ENCODE peak calls at places on chromosome 10, in eight cellular contexts. One of them, this sample, is unnamed.
A peak's percentile ranks its signal among the peaks of the same experiment; 100 is the strongest.

GRCh38 chr10:90856964-90857634 is 740 bp downstream of the HTR7 start:
- DNase-seq in gastrocnemius medialis: no peak
- DNase-seq in prostate gland: no peak
- DNase-seq in tibial artery: no peak
- DNase-seq in suprapubic skin: no peak
- DNase-seq in stomach: no peak
- DNase-seq in A549: no peak
- DNase-seq in endodermal cell: no peak
- DNase-seq in this sample: peak; percentile 75

GRCh38 chr10:10208156-10208555 is 809.5 kb upstream of the CELF2 start:
- DNase-seq in gastrocnemius medialis: no peak
- DNase-seq in prostate gland: no peak
- DNase-seq in tibial artery: no peak
- DNase-seq in suprapubic skin: no peak
- DNase-seq in stomach: no peak
- DNase-seq in A549: no peak
- DNase-seq in endodermal cell: no peak
- DNase-seq in this sample: no peak

GRCh38 chr10:117374506-117375359 is 507 bp downstream of the PDZD8 start:
- DNase-seq in gastrocnemius medialis: peak; percentile 11
- DNase-seq in prostate gland: peak; percentile 27
- DNase-seq in tibial artery: peak; percentile 35
- DNase-seq in suprapubic skin: peak; percentile 79
- DNase-seq in stomach: peak; percentile 39
- DNase-seq in A549: peak; percentile 29
- DNase-seq in endodermal cell: peak; percentile 80
- DNase-seq in this sample: peak; percentile 92

GRCh38 chr10:29807407-29807806 is 172.6 kb upstream of the SVIL start:
- DNase-seq in gastrocnemius medialis: no peak
- DNase-seq in prostate gland: no peak
- DNase-seq in tibial artery: no peak
- DNase-seq in suprapubic skin: no peak
- DNase-seq in stomach: no peak
- DNase-seq in A549: peak; percentile 47
- DNase-seq in endodermal cell: no peak
- DNase-seq in this sample: no peak

GRCh38 chr10:84743483-84743882 is 415.1 kb downstream of the CCSER2 start:
- DNase-seq in gastrocnemius medialis: no peak
- DNase-seq in prostate gland: no peak
- DNase-seq in tibial artery: no peak
- DNase-seq in suprapubic skin: no peak
- DNase-seq in stomach: no peak
- DNase-seq in A549: no peak
- DNase-seq in endodermal cell: no peak
- DNase-seq in this sample: no peak

GRCh38 chr10:90398551-90398950 is 459.3 kb downstream of the HTR7 start:
- DNase-seq in gastrocnemius medialis: no peak
- DNase-seq in prostate gland: no peak
- DNase-seq in tibial artery: no peak
- DNase-seq in suprapubic skin: no peak
- DNase-seq in stomach: no peak
- DNase-seq in A549: no peak
- DNase-seq in endodermal cell: no peak
- DNase-seq in this sample: no peak

GRCh38 chr10:88849224-88849623 is 2.4 kb downstream of the ANKRD22 start:
- DNase-seq in gastrocnemius medialis: no peak
- DNase-seq in prostate gland: no peak
- DNase-seq in tibial artery: no peak
- DNase-seq in suprapubic skin: no peak
- DNase-seq in stomach: no peak
- DNase-seq in A549: no peak
- DNase-seq in endodermal cell: no peak
- DNase-seq in this sample: no peak

GRCh38 chr10:77620731-77621130 is 16.9 kb downstream of the KCNMA1 start:
- DNase-seq in gastrocnemius medialis: no peak
- DNase-seq in prostate gland: no peak
- DNase-seq in tibial artery: no peak
- DNase-seq in suprapubic skin: no peak
- DNase-seq in stomach: no peak
- DNase-seq in A549: no peak
- DNase-seq in endodermal cell: no peak
- DNase-seq in this sample: no peak

GRCh38 chr10:109823196-109823595 is 100.1 kb downstream of the XPNPEP1 start:
- DNase-seq in gastrocnemius medialis: no peak
- DNase-seq in prostate gland: no peak
- DNase-seq in tibial artery: no peak
- DNase-seq in suprapubic skin: no peak
- DNase-seq in stomach: no peak
- DNase-seq in A549: no peak
- DNase-seq in endodermal cell: no peak
- DNase-seq in this sample: no peak

GRCh38 chr10:19592276-19592675 is 224.0 kb upstream of the PLXDC2 start:
- DNase-seq in gastrocnemius medialis: no peak
- DNase-seq in prostate gland: no peak
- DNase-seq in tibial artery: no peak
- DNase-seq in suprapubic skin: no peak
- DNase-seq in stomach: no peak
- DNase-seq in A549: no peak
- DNase-seq in endodermal cell: no peak
- DNase-seq in this sample: no peak

GRCh38 chr10:86163522-86164215 is 202.9 kb downstream of the GRID1 start:
- DNase-seq in gastrocnemius medialis: no peak
- DNase-seq in prostate gland: no peak
- DNase-seq in tibial artery: no peak
- DNase-seq in suprapubic skin: peak; percentile 30
- DNase-seq in stomach: no peak
- DNase-seq in A549: no peak
- DNase-seq in endodermal cell: no peak
- DNase-seq in this sample: peak; percentile 63

GRCh38 chr10:110423650-110424049 is 74.1 kb upstream of the DUSP5 start:
- DNase-seq in gastrocnemius medialis: no peak
- DNase-seq in prostate gland: no peak
- DNase-seq in tibial artery: peak; percentile 28
- DNase-seq in suprapubic skin: no peak
- DNase-seq in stomach: no peak
- DNase-seq in A549: no peak
- DNase-seq in endodermal cell: no peak
- DNase-seq in this sample: no peak

GRCh38 chr10:22849077-22849810 is 78.6 kb upstream of the ARMC3 start:
- DNase-seq in gastrocnemius medialis: peak; percentile 58
- DNase-seq in prostate gland: peak; percentile 74
- DNase-seq in tibial artery: peak; percentile 94
- DNase-seq in suprapubic skin: peak; percentile 88
- DNase-seq in stomach: peak; percentile 86
- DNase-seq in A549: no peak
- DNase-seq in endodermal cell: no peak
- DNase-seq in this sample: peak; percentile 81

GRCh38 chr10:62047240-62047897 is 145.9 kb downstream of the ARID5B start:
- DNase-seq in gastrocnemius medialis: no peak
- DNase-seq in prostate gland: no peak
- DNase-seq in tibial artery: no peak
- DNase-seq in suprapubic skin: no peak
- DNase-seq in stomach: no peak
- DNase-seq in A549: no peak
- DNase-seq in endodermal cell: no peak
- DNase-seq in this sample: no peak

GRCh38 chr10:28375399-28376354 is 72.8 kb upstream of the MPP7 start:
- DNase-seq in gastrocnemius medialis: no peak
- DNase-seq in prostate gland: peak; percentile 44
- DNase-seq in tibial artery: no peak
- DNase-seq in suprapubic skin: no peak
- DNase-seq in stomach: no peak
- DNase-seq in A549: no peak
- DNase-seq in endodermal cell: no peak
- DNase-seq in this sample: no peak

GRCh38 chr10:119250641-119251314 is 43.4 kb downstream of the GRK5 start:
- DNase-seq in gastrocnemius medialis: no peak
- DNase-seq in prostate gland: no peak
- DNase-seq in tibial artery: no peak
- DNase-seq in suprapubic skin: no peak
- DNase-seq in stomach: no peak
- DNase-seq in A549: no peak
- DNase-seq in endodermal cell: no peak
- DNase-seq in this sample: peak; percentile 17

GRCh38 chr10:119253433-119254174 is 46.2 kb downstream of the GRK5 start:
- DNase-seq in gastrocnemius medialis: peak; percentile 37
- DNase-seq in prostate gland: no peak
- DNase-seq in tibial artery: peak; percentile 89
- DNase-seq in suprapubic skin: peak; percentile 77
- DNase-seq in stomach: no peak
- DNase-seq in A549: peak; percentile 82
- DNase-seq in endodermal cell: peak; percentile 72
- DNase-seq in this sample: peak; percentile 65

GRCh38 chr10:119251315-119251708 is 43.9 kb downstream of the GRK5 start:
- DNase-seq in gastrocnemius medialis: no peak
- DNase-seq in prostate gland: no peak
- DNase-seq in tibial artery: no peak
- DNase-seq in suprapubic skin: no peak
- DNase-seq in stomach: no peak
- DNase-seq in A549: no peak
- DNase-seq in endodermal cell: no peak
- DNase-seq in this sample: peak; percentile 22

GRCh38 chr10:119252470-119253151 is 45.2 kb downstream of the GRK5 start:
- DNase-seq in gastrocnemius medialis: no peak
- DNase-seq in prostate gland: no peak
- DNase-seq in tibial artery: no peak
- DNase-seq in suprapubic skin: no peak
- DNase-seq in stomach: no peak
- DNase-seq in A549: no peak
- DNase-seq in endodermal cell: no peak
- DNase-seq in this sample: peak; percentile 4

DNA sequence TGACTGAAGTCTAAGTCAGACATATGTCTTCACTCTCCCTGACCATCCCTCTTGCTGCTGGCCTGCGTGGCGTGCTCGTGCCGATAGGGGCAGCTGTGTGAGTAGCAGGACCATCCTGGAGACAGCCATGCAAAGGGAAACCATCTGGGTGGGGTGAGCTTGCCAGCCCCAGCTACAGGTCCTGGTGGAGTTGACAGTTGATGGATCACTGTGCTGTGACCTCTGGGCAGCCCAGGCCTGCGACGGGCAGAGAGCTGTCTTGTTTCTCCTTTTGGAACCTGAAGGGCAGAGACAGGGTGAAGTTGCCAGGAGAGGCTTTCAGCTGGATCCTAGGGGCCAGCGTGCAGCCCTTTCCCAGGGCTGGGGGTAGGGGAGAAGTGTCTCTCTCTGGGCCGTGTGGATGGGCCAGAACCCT is 44.7 kb downstream of the GRK5 start:
- DNase-seq in gastrocnemius medialis: no peak
- DNase-seq in prostate gland: no peak
- DNase-seq in tibial artery: no peak
- DNase-seq in suprapubic skin: no peak
- DNase-seq in stomach: no peak
- DNase-seq in A549: no peak
- DNase-seq in endodermal cell: no peak
- DNase-seq in this sample: peak; percentile 50
- TF ChIP-seq CTCF in gastrocnemius medialis: no peak
- TF ChIP-seq CTCF in prostate gland: no peak
- TF ChIP-seq CTCF in tibial artery: peak; percentile 37
- TF ChIP-seq CTCF in suprapubic skin: peak; percentile 9
- TF ChIP-seq CTCF in stomach: no peak
- TF ChIP-seq CTCF in A549: no peak
- TF ChIP-seq CTCF in endodermal cell: peak; percentile 21
- TF ChIP-seq CTCF in this sample: no peak

GRCh38 chr10:70601775-70602174 is 766 bp downstream of the PRF1 start:
- DNase-seq in gastrocnemius medialis: no peak
- DNase-seq in prostate gland: no peak
- DNase-seq in tibial artery: no peak
- DNase-seq in suprapubic skin: no peak
- DNase-seq in stomach: no peak
- DNase-seq in A549: no peak
- DNase-seq in endodermal cell: no peak
- DNase-seq in this sample: no peak
- H3K4me1 ChIP-seq in gastrocnemius medialis: no peaks in the 10 kb centered on the region
- H3K4me1 ChIP-seq in prostate gland: no peaks in the 10 kb centered on the region
- H3K4me1 ChIP-seq in tibial artery: no peaks in the 10 kb centered on the region
- H3K4me1 ChIP-seq in suprapubic skin: no peaks in the 10 kb centered on the region
- H3K4me1 ChIP-seq in stomach: no peaks in the 10 kb centered on the region
- H3K4me1 ChIP-seq in A549: no peaks in the 10 kb centered on the region
- H3K4me1 ChIP-seq in endodermal cell: no peaks in the 10 kb centered on the region
- H3K4me1 ChIP-seq in this sample: no peaks in the 10 kb centered on the region

GRCh38 chr10:63720072-63720537 is 198.9 kb downstream of the REEP3 start:
- DNase-seq in gastrocnemius medialis: no peak
- DNase-seq in prostate gland: peak; percentile 60
- DNase-seq in tibial artery: peak; percentile 47
- DNase-seq in suprapubic skin: no peak
- DNase-seq in stomach: peak; percentile 60
- DNase-seq in A549: no peak
- DNase-seq in endodermal cell: peak; percentile 81
- DNase-seq in this sample: no peak

GRCh38 chr10:63719174-63719856 is 198.1 kb downstream of the REEP3 start:
- DNase-seq in gastrocnemius medialis: no peak
- DNase-seq in prostate gland: no peak
- DNase-seq in tibial artery: no peak
- DNase-seq in suprapubic skin: no peak
- DNase-seq in stomach: no peak
- DNase-seq in A549: no peak
- DNase-seq in endodermal cell: no peak
- DNase-seq in this sample: no peak

GRCh38 chr10:63718006-63718405 is 196.8 kb downstream of the REEP3 start:
- DNase-seq in gastrocnemius medialis: no peak
- DNase-seq in prostate gland: no peak
- DNase-seq in tibial artery: no peak
- DNase-seq in suprapubic skin: no peak
- DNase-seq in stomach: no peak
- DNase-seq in A549: no peak
- DNase-seq in endodermal cell: no peak
- DNase-seq in this sample: no peak

GRCh38 chr10:63717089-63717715 is 196.0 kb downstream of the REEP3 start:
- DNase-seq in gastrocnemius medialis: no peak
- DNase-seq in prostate gland: no peak
- DNase-seq in tibial artery: no peak
- DNase-seq in suprapubic skin: no peak
- DNase-seq in stomach: no peak
- DNase-seq in A549: no peak
- DNase-seq in endodermal cell: no peak
- DNase-seq in this sample: no peak

GRCh38 chr10:63718453-63718852 is 197.3 kb downstream of the REEP3 start:
- DNase-seq in gastrocnemius medialis: no peak
- DNase-seq in prostate gland: no peak
- DNase-seq in tibial artery: no peak
- DNase-seq in suprapubic skin: no peak
- DNase-seq in stomach: no peak
- DNase-seq in A549: no peak
- DNase-seq in endodermal cell: no peak
- DNase-seq in this sample: no peak
- H3K27ac ChIP-seq in gastrocnemius medialis: no peak overlapping the region
- H3K27ac ChIP-seq in prostate gland: no peak overlapping the region
- H3K27ac ChIP-seq in tibial artery: no peak overlapping the region
- H3K27ac ChIP-seq in suprapubic skin: no peak overlapping the region
- H3K27ac ChIP-seq in stomach: peak overlapping the region; percentile 83
- H3K27ac ChIP-seq in A549: peak overlapping the region; percentile 66
- H3K27ac ChIP-seq in endodermal cell: no peak overlapping the region
- H3K27ac ChIP-seq in this sample: no peak overlapping the region

DNA sequence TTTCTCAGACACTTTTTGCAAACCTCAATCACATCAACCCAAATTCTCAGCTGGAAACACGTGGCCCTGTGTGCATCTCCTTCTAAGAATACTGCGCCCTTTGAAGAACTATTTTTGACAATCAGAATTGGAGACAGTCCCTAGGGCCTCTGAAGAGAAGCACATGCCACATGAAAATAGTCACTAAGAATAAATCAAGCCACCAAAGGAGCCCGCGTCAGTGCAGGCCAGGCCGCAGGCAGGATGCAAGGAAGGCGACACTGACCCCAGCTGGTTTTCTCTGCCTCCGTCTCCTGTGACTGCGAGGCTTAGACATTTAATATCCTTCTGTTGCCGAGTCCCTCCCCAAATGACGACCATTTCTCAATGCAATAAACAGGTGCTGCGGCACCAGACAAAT is 88.0 kb upstream of the ADAM12 start:
- DNase-seq in gastrocnemius medialis: no peak
- DNase-seq in prostate gland: no peak
- DNase-seq in tibial artery: no peak
- DNase-seq in suprapubic skin: no peak
- DNase-seq in stomach: no peak
- DNase-seq in A549: no peak
- DNase-seq in endodermal cell: peak; percentile 65
- DNase-seq in this sample: no peak
- TF ChIP-seq CTCF in gastrocnemius medialis: no peak
- TF ChIP-seq CTCF in prostate gland: no peak
- TF ChIP-seq CTCF in tibial artery: peak; percentile 12
- TF ChIP-seq CTCF in suprapubic skin: no peak
- TF ChIP-seq CTCF in stomach: no peak
- TF ChIP-seq CTCF in A549: no peak
- TF ChIP-seq CTCF in endodermal cell: peak; percentile 36
- TF ChIP-seq CTCF in this sample: no peak

This sample was measured in spleen.